ENCODE peak calls at places on chromosomes 3 and 15, in eight cellular contexts. C is adipocyte; P is CD8-positive, alpha-beta T cell; B is H54; X is EH; I is RPMI8226; D is stimulated activated CD8-positive, alpha-beta memory T cell treated with anti-CD3 and anti-CD28 coated beads, Interleukin-7, amount 100 ng/mL, for 1 hour; E is NCI-H1092 treated with DMSO at 0.1 percent for 48 hours. U is an unnamed sample.

GRCh38 chr3:150521458-150521857 is 24.8 kb downstream of the SERP1 start:
- DNase-seq in B (no peak), E (no peak), D (no peak), P (no peak), X (no peak), I (no peak), C (peak; percentile 9), U (no peak)

GRCh38 chr3:128804017-128804816 is 75.2 kb upstream of the ACAD9 start:
- DNase-seq in D (no peak), I (peak; percentile 61), X (peak; percentile 43), C (peak; percentile 57), B (peak; percentile 24), E (no peak), P (peak; percentile 64), U (no peak)

GRCh38 chr3:37861540-37862051 is at the start of gene CTDSPL:
- DNase-seq in P (no peak), X (peak; percentile 70), C (peak; percentile 83), B (peak; percentile 56), E (no peak), I (no peak), D (no peak), U (no peak)

GRCh38 chr3:127744216-127744815 is 71.6 kb downstream of the ABTB1 start:
- DNase-seq in E (no peak), I (no peak), C (no peak), X (peak; percentile 47), B (no peak), D (no peak), P (no peak), U (no peak)

GRCh38 chr3:150890831-150891230 is 14.4 kb downstream of the MINDY4B start:
- DNase-seq in E (no peak), B (no peak), X (no peak), I (no peak), C (no peak), P (no peak), D (no peak), U (no peak)

GRCh38 chr3:160653514-160653913 is 23.4 kb upstream of the ARL14 start:
- DNase-seq in B (no peak), C (no peak), P (no peak), D (no peak), E (no peak), I (no peak), X (no peak), U (no peak)

GRCh38 chr3:64405211-64405818 is 180.0 kb upstream of the PRICKLE2 start:
- DNase-seq in I (no peak), D (no peak), P (no peak), B (no peak), X (no peak), C (peak; percentile 87), E (no peak), U (no peak)

GRCh38 chr15:82014989-82015388 is 30.8 kb downstream of the MEX3B start:
- DNase-seq in D (no peak), X (peak; percentile 64), E (no peak), B (no peak), C (no peak), P (no peak), I (no peak), U (no peak)

GRCh38 chr3:24222165-24222805 is 272.4 kb downstream of the THRB start:
- DNase-seq in P (no peak), E (no peak), I (no peak), X (peak; percentile 86), C (no peak), D (no peak), B (no peak), U (no peak)

GRCh38 chr15:61997786-61998185 is 62.5 kb downstream of the VPS13C start:
- DNase-seq in D (no peak), X (no peak), E (no peak), P (no peak), I (no peak), B (no peak), C (no peak), U (no peak)

GRCh38 chr3:143084856-143085731 is 34.5 kb upstream of the CHST2 start:
- DNase-seq in P (no peak), B (peak; percentile 37), E (no peak), D (no peak), C (peak; percentile 47), X (peak; percentile 71), I (no peak), U (peak; percentile 55)

GRCh38 chr3:76245073-76245472 is 459.7 kb upstream of the ZNF717 start:
- DNase-seq in X (no peak), P (no peak), D (no peak), I (no peak), B (no peak), C (no peak), E (no peak), U (peak; percentile 31)

GRCh38 chr3:105537371-105538075 is 170.8 kb downstream of the ALCAM start:
- DNase-seq in I (no peak), D (no peak), X (peak; percentile 69), E (no peak), P (no peak), C (peak; percentile 72), B (no peak), U (no peak)

GRCh38 chr3:196280689-196281463 is 6.7 kb downstream of the PCYT1A start:
- DNase-seq in X (no peak), B (no peak), E (no peak), I (no peak), P (no peak), C (no peak), D (no peak), U (no peak)

GRCh38 chr3:82087958-82088357 is 326.5 kb upstream of the GBE1 start:
- DNase-seq in C (peak; percentile 89), P (no peak), B (peak; percentile 11), E (no peak), X (peak; percentile 78), I (no peak), D (no peak), U (no peak)

GRCh38 chr15:100765458-100766224 is 114.0 kb upstream of the ALDH1A3 start:
- DNase-seq in E (no peak), I (no peak), P (peak; percentile 36), B (no peak), C (no peak), D (no peak), X (no peak), U (no peak)

GRCh38 chr15:43463542-43463941 is 29.4 kb downstream of the TP53BP1 start:
- DNase-seq in D (no peak), X (peak; percentile 33), P (no peak), B (no peak), I (no peak), E (no peak), C (peak; percentile 73), U (no peak)

GRCh38 chr3:119352235-119352634 is 58.1 kb downstream of the ARHGAP31 start:
- DNase-seq in C (peak; percentile 19), X (peak; percentile 22), D (peak; percentile 8), P (peak; percentile 53), E (no peak), I (peak; percentile 70), B (no peak), U (no peak)

GRCh38 chr15:55740479-55740878 is 2.5 kb downstream of the PRTG start:
- DNase-seq in C (no peak), P (no peak), X (no peak), I (no peak), B (no peak), D (no peak), E (no peak), U (no peak)

GRCh38 chr3:4394048-4394447 is 73.0 kb downstream of the SUMF1 start:
- DNase-seq in C (no peak), B (no peak), E (no peak), D (peak; percentile 6), I (no peak), P (peak; percentile 51), X (peak; percentile 21), U (peak; percentile 61)

GRCh38 chr15:46892621-46893160 is 824.6 kb upstream of the SEMA6D start:
- DNase-seq in B (no peak), D (no peak), X (peak; percentile 43), I (no peak), P (no peak), C (peak; percentile 19), E (no peak), U (no peak)

GRCh38 chr15:100766225-100767001 is 113.2 kb upstream of the ALDH1A3 start:
- DNase-seq in I (no peak), P (no peak), B (no peak), C (peak; percentile 20), X (peak; percentile 44), D (no peak), E (no peak), U (peak; percentile 27)

GRCh38 chr3:113769551-113769950 is 22.7 kb downstream of the ATP6V1A start:
- DNase-seq in D (no peak), E (no peak), B (peak; percentile 34), X (peak; percentile 69), P (no peak), C (peak; percentile 76), I (no peak), U (no peak)

GRCh38 chr3:335250-335649 is 138.7 kb downstream of the CHL1 start:
- DNase-seq in C (no peak), B (no peak), P (no peak), X (no peak), I (no peak), E (no peak), D (no peak), U (no peak)

GRCh38 chr3:182567666-182568065 is 225.6 kb upstream of the ATP11B start:
- DNase-seq in P (no peak), E (no peak), D (no peak), X (no peak), B (no peak), I (no peak), C (no peak), U (no peak)

GRCh38 chr3:128590948-128591347 is 59.7 kb downstream of the RPN1 start:
- DNase-seq in I (no peak), E (no peak), D (no peak), C (no peak), X (no peak), P (no peak), B (no peak), U (no peak)

GRCh38 chr3:114827495-114827894 is 319.6 kb downstream of the ZBTB20 start:
- DNase-seq in X (peak; percentile 53), P (no peak), D (no peak), E (peak; percentile 78), I (peak; percentile 39), C (peak; percentile 56), B (no peak), U (no peak)